ENCODE peak calls at places on chromosome 16, in five cellular contexts. One of them, this sample, is unnamed. For H3K36me3, the result is how much of the 10 kb centered on the place peaks cover.

GRCh38 chr16:87602005-87602790 is at the start of gene JPH3:
- DNase-seq in aorta: peak
- DNase-seq in lung: no peak
- DNase-seq in thoracic aorta: no peak
- DNase-seq in hepatocyte: peak
- DNase-seq in this sample: no peak

GRCh38 chr16:49647673-49648072 is 208.2 kb downstream of the ZNF423 start:
- DNase-seq in aorta: no peak
- DNase-seq in lung: no peak
- DNase-seq in thoracic aorta: no peak
- DNase-seq in hepatocyte: no peak
- DNase-seq in this sample: no peak

GRCh38 chr16:15993946-15994665 is 44.7 kb downstream of the ABCC1 start:
- DNase-seq in aorta: peak
- DNase-seq in lung: no peak
- DNase-seq in thoracic aorta: peak
- DNase-seq in hepatocyte: no peak
- DNase-seq in this sample: peak

GRCh38 chr16:88434353-88434690 is 18.8 kb upstream of the ZFPM1 start:
- DNase-seq in aorta: no peak
- DNase-seq in lung: no peak
- DNase-seq in thoracic aorta: no peak
- DNase-seq in hepatocyte: no peak
- DNase-seq in this sample: no peak

GRCh38 chr16:67445913-67446907 is 15.3 kb downstream of the HSD11B2 start:
- DNase-seq in aorta: no peak
- DNase-seq in lung: no peak
- DNase-seq in thoracic aorta: no peak
- DNase-seq in hepatocyte: peak
- DNase-seq in this sample: no peak

GRCh38 chr16:47777191-47777590 is 316.1 kb downstream of the PHKB start:
- DNase-seq in aorta: no peak
- DNase-seq in lung: no peak
- DNase-seq in thoracic aorta: no peak
- DNase-seq in hepatocyte: no peak
- DNase-seq in this sample: no peak

GRCh38 chr16:17590711-17591654 is 120.2 kb upstream of the XYLT1 start:
- DNase-seq in aorta: no peak
- DNase-seq in lung: no peak
- DNase-seq in thoracic aorta: no peak
- DNase-seq in hepatocyte: no peak
- DNase-seq in this sample: no peak

GRCh38 chr16:75576384-75576811 is 10.2 kb downstream of the GABARAPL2 start:
- DNase-seq in aorta: no peak
- DNase-seq in lung: no peak
- DNase-seq in thoracic aorta: no peak
- DNase-seq in hepatocyte: no peak
- DNase-seq in this sample: no peak

GRCh38 chr16:71851726-71852125 is 6.0 kb downstream of the ATXN1L start:
- DNase-seq in aorta: no peak
- DNase-seq in lung: no peak
- DNase-seq in thoracic aorta: no peak
- DNase-seq in hepatocyte: no peak
- DNase-seq in this sample: no peak

GRCh38 chr16:976389-976931 is 5.1 kb upstream of the SOX8 start:
- DNase-seq in aorta: no peak
- DNase-seq in lung: no peak
- DNase-seq in thoracic aorta: no peak
- DNase-seq in hepatocyte: no peak
- DNase-seq in this sample: no peak

GRCh38 chr16:83113317-83113716 is 486.5 kb downstream of the CDH13 start:
- DNase-seq in aorta: no peak
- DNase-seq in lung: no peak
- DNase-seq in thoracic aorta: no peak
- DNase-seq in hepatocyte: peak
- DNase-seq in this sample: no peak

GRCh38 chr16:84061236-84061830 is 18.7 kb upstream of the SLC38A8 start:
- DNase-seq in aorta: no peak
- DNase-seq in lung: no peak
- DNase-seq in thoracic aorta: no peak
- DNase-seq in hepatocyte: no peak
- DNase-seq in this sample: no peak

GRCh38 chr16:11597268-11597690 is 10.6 kb upstream of the LITAF start:
- DNase-seq in aorta: peak
- DNase-seq in lung: no peak
- DNase-seq in thoracic aorta: no peak
- DNase-seq in hepatocyte: no peak
- DNase-seq in this sample: no peak

GRCh38 chr16:3074860-3075545 is 9.6 kb downstream of the IL32 start:
- DNase-seq in aorta: no peak
- DNase-seq in lung: no peak
- DNase-seq in thoracic aorta: no peak
- DNase-seq in hepatocyte: no peak
- DNase-seq in this sample: no peak

GRCh38 chr16:78485899-78486221 is 386.4 kb downstream of the WWOX start:
- DNase-seq in aorta: no peak
- DNase-seq in lung: no peak
- DNase-seq in thoracic aorta: no peak
- DNase-seq in hepatocyte: no peak
- DNase-seq in this sample: no peak

GRCh38 chr16:23014592-23014991 is 134.7 kb downstream of the USP31 start:
- DNase-seq in aorta: no peak
- DNase-seq in lung: no peak
- DNase-seq in thoracic aorta: no peak
- DNase-seq in hepatocyte: no peak
- DNase-seq in this sample: no peak

GRCh38 chr16:89378947-89379771 is 111.2 kb downstream of the ANKRD11 start:
- DNase-seq in aorta: no peak
- DNase-seq in lung: no peak
- DNase-seq in thoracic aorta: no peak
- DNase-seq in hepatocyte: no peak
- DNase-seq in this sample: no peak

GRCh38 chr16:8961811-8962390 is 1.8 kb downstream of the USP7 start:
- DNase-seq in aorta: no peak
- DNase-seq in lung: no peak
- DNase-seq in thoracic aorta: no peak
- DNase-seq in hepatocyte: no peak
- DNase-seq in this sample: no peak

GRCh38 chr16:8964462-8964861 is 756 bp upstream of the USP7 start:
- DNase-seq in aorta: no peak
- DNase-seq in lung: no peak
- DNase-seq in thoracic aorta: no peak
- DNase-seq in hepatocyte: no peak
- DNase-seq in this sample: no peak

GRCh38 chr16:8962393-8963009 is 1.2 kb downstream of the USP7 start:
- DNase-seq in aorta: no peak
- DNase-seq in lung: peak
- DNase-seq in thoracic aorta: no peak
- DNase-seq in hepatocyte: peak
- DNase-seq in this sample: no peak

GRCh38 chr16:8963825-8964441 is at the start of gene USP7:
- DNase-seq in aorta: peak
- DNase-seq in lung: peak
- DNase-seq in thoracic aorta: peak
- DNase-seq in hepatocyte: peak
- DNase-seq in this sample: peak

DNA sequence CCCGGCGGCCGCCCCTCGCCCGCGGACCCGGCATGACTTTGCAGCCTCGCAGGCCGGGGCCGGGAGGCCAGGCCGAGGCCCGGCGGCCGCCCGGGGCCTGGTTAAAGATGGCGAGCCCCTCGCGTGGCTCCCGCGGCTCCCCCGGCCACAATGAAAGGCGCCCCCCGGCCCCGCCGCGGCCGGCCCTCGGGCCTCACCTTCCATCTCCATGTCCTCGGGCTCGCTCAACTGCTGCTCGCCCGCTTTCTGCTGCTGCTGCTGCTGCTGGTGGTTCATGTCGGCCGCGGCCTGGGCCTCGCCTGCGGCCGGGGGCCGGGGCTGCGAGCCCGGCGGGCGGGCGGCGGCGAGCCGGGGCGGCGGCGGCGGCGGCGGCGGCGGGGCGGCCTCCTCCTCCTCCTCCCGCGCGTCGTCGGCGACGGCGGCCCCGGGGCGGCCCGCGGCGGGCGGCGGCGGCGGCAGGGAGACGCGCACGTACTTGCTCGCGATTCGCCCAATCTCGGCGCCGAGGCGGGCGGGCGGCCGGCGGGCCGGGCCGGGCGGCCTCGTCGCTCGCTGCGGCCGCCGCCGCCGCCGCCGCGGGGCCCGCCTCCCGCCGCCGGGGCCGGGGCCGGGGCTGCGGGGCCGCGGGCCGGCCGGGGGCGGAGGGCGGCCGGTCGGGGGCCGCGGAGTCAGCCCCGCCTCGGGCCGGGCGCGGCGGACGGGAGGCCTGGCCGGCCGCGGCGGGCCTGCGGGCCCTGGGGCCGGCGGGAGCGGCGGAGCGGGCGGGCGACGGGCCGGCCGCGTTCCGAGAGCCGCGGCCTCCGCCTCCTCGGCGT is 489 bp downstream of the USP7 start:
- DNase-seq in aorta: peak
- DNase-seq in lung: no peak
- DNase-seq in thoracic aorta: no peak
- DNase-seq in hepatocyte: peak
- DNase-seq in this sample: no peak
- H3K27ac ChIP-seq in aorta: no peak
- H3K27ac ChIP-seq in lung: peak
- H3K27ac ChIP-seq in thoracic aorta: peak
- H3K27ac ChIP-seq in hepatocyte: peak
- H3K27ac ChIP-seq in this sample: peak

GRCh38 chr16:4391635-4392381 is 20.2 kb downstream of the VASN start:
- DNase-seq in aorta: no peak
- DNase-seq in lung: no peak
- DNase-seq in thoracic aorta: no peak
- DNase-seq in hepatocyte: no peak
- DNase-seq in this sample: no peak

GRCh38 chr16:4395055-4395726 is 21.2 kb downstream of the CORO7 start:
- DNase-seq in aorta: no peak
- DNase-seq in lung: no peak
- DNase-seq in thoracic aorta: no peak
- DNase-seq in hepatocyte: no peak
- DNase-seq in this sample: no peak

GRCh38 chr16:4390266-4391260 is 18.9 kb downstream of the VASN start:
- DNase-seq in aorta: no peak
- DNase-seq in lung: no peak
- DNase-seq in thoracic aorta: no peak
- DNase-seq in hepatocyte: no peak
- DNase-seq in this sample: no peak

GRCh38 chr16:4392382-4393242 is 21.0 kb downstream of the VASN start:
- DNase-seq in aorta: peak
- DNase-seq in lung: no peak
- DNase-seq in thoracic aorta: no peak
- DNase-seq in hepatocyte: peak
- DNase-seq in this sample: no peak

DNA sequence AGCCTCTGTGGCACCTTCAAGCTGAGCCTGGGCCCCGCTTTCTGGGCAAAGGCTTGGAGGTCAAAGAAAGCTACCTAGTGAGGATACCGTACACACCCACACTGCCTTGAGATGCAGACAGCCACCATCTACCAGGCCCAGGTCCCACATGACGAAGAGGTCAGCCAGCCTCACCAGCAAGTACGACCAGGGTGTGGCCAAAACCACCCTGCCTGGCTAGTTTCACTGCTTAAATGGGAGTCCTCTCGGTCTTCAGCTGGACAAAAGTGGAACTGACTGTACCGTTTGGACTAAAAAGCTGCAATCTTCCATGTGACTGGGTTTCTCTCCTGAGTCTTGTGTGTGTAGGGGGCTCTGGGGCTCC is 21.6 kb downstream of the VASN start:
- DNase-seq in aorta: peak
- DNase-seq in lung: no peak
- DNase-seq in thoracic aorta: no peak
- DNase-seq in hepatocyte: no peak
- DNase-seq in this sample: no peak
- H3K36me3 ChIP-seq in aorta: under half
- H3K36me3 ChIP-seq in lung: under half
- H3K36me3 ChIP-seq in thoracic aorta: under half
- H3K36me3 ChIP-seq in hepatocyte: under half
- H3K36me3 ChIP-seq in this sample: under half

GRCh38 chr16:29320274-29320999 is 86.1 kb downstream of the NPIPB11 start:
- DNase-seq in aorta: no peak
- DNase-seq in lung: no peak
- DNase-seq in thoracic aorta: no peak
- DNase-seq in hepatocyte: no peak
- DNase-seq in this sample: no peak
- H3K27ac ChIP-seq in aorta: no peak
- H3K27ac ChIP-seq in lung: no peak
- H3K27ac ChIP-seq in thoracic aorta: no peak
- H3K27ac ChIP-seq in hepatocyte: no peak
- H3K27ac ChIP-seq in this sample: no peak

GRCh38 chr16:66120656-66121055 is 245.8 kb upstream of the CDH5 start:
- DNase-seq in aorta: no peak
- DNase-seq in lung: no peak
- DNase-seq in thoracic aorta: no peak
- DNase-seq in hepatocyte: no peak
- DNase-seq in this sample: no peak
- H3K36me3 ChIP-seq in aorta: under half
- H3K36me3 ChIP-seq in lung: under half
- H3K36me3 ChIP-seq in thoracic aorta: under half
- H3K36me3 ChIP-seq in hepatocyte: under half
- H3K36me3 ChIP-seq in this sample: under half

GRCh38 chr16:56988161-56988947 is 1.0 kb upstream of the NLRC5 start:
- DNase-seq in aorta: peak
- DNase-seq in lung: no peak
- DNase-seq in thoracic aorta: no peak
- DNase-seq in hepatocyte: no peak
- DNase-seq in this sample: no peak
- H3K27ac ChIP-seq in aorta: peak
- H3K27ac ChIP-seq in lung: peak
- H3K27ac ChIP-seq in thoracic aorta: peak
- H3K27ac ChIP-seq in hepatocyte: no peak
- H3K27ac ChIP-seq in this sample: peak

GRCh38 chr16:69166946-69167930 is 19.7 kb upstream of the SNTB2 start:
- DNase-seq in aorta: no peak
- DNase-seq in lung: no peak
- DNase-seq in thoracic aorta: no peak
- DNase-seq in hepatocyte: no peak
- DNase-seq in this sample: no peak
- H3K36me3 ChIP-seq in aorta: under half
- H3K36me3 ChIP-seq in lung: half or more
- H3K36me3 ChIP-seq in thoracic aorta: under half
- H3K36me3 ChIP-seq in hepatocyte: under half
- H3K36me3 ChIP-seq in this sample: half or more